ENCODE peak calls at places on chromosomes 4 and X, in eight cellular contexts. Y is upper lobe of right lung; Z is NCI-H2081; X is ovary; N is stimulated activated CD4-positive, alpha-beta T cell treated with anti-CD3 and anti-CD28 coated beads, Interleukin-1b, Interleukin-23, amount 100 ng/mL, for 1 hour; U is T-helper 1 cell; E is fibroblast of lung; G is fibroblast of gingiva. O is an unnamed sample.

GRCh38 chrX:122363112-122363511 is 821.0 kb upstream of the GRIA3 start:
- DNase-seq in Y (no peak), Z (no peak), X (no peak), N (no peak), U (no peak), E (no peak), G (no peak), O (no peak)

GRCh38 chrX:69158166-69159040 is 6.8 kb downstream of the PJA1 start:
- DNase-seq in Y (no peak), Z (peak; percentile 6), X (peak; percentile 74), N (no peak), U (peak; percentile 4), E (peak; percentile 83), G (peak; percentile 40), O (no peak)

GRCh38 chrX:136112286-136112685 is 35.0 kb upstream of the FHL1 start:
- DNase-seq in Y (no peak), Z (no peak), X (no peak), N (no peak), U (no peak), E (no peak), G (peak; percentile 69), O (no peak)

GRCh38 chr4:9825049-9825448 is 43.6 kb downstream of the DRD5 start:
- DNase-seq in Y (no peak), Z (no peak), X (no peak), N (no peak), U (no peak), E (no peak), G (no peak), O (no peak)

GRCh38 chr4:153223935-153224334 is 19.7 kb downstream of the TRIM2 start:
- DNase-seq in Y (no peak), Z (no peak), X (no peak), N (no peak), U (no peak), E (peak; percentile 44), G (peak; percentile 31), O (peak; percentile 38)

GRCh38 chr4:61201562-61202099 is 1.5 kb downstream of the ADGRL3 start:
- DNase-seq in Y (no peak), Z (peak; percentile 36), X (no peak), N (no peak), U (no peak), E (peak; percentile 11), G (no peak), O (no peak)

GRCh38 chr4:170080496-170080895 is 9.3 kb downstream of the AADAT start:
- DNase-seq in Y (no peak), Z (no peak), X (no peak), N (no peak), U (no peak), E (no peak), G (no peak), O (no peak)

GRCh38 chrX:131746491-131746968 is 202.7 kb downstream of the OR13H1 start:
- DNase-seq in Y (no peak), Z (peak; percentile 63), X (peak; percentile 89), N (no peak), U (no peak), E (no peak), G (no peak), O (no peak)

GRCh38 chr4:90769251-90769650 is 642.1 kb downstream of the CCSER1 start:
- DNase-seq in Y (no peak), Z (no peak), X (no peak), N (no peak), U (no peak), E (peak; percentile 7), G (no peak), O (no peak)

GRCh38 chrX:16785247-16786138 is 773 bp upstream of the TXLNG start:
- DNase-seq in Y (no peak), Z (no peak), X (peak; percentile 33), N (no peak), U (no peak), E (no peak), G (no peak), O (peak; percentile 18)

GRCh38 chrX:15854712-15855561 is at the start of gene AP1S2:
- DNase-seq in Y (peak; percentile 96), Z (peak; percentile 95), X (peak; percentile 93), N (peak; percentile 77), U (peak; percentile 90), E (peak; percentile 87), G (peak; percentile 91), O (peak; percentile 93)

GRCh38 chrX:117335209-117335608 is 781.4 kb downstream of the KLHL13 start:
- DNase-seq in Y (no peak), Z (no peak), X (no peak), N (no peak), U (no peak), E (no peak), G (no peak), O (no peak)

GRCh38 chrX:46903458-46904242 is 8.6 kb upstream of the JADE3 start:
- DNase-seq in Y (peak; percentile 88), Z (peak; percentile 83), X (peak; percentile 81), N (no peak), U (peak; percentile 42), E (peak; percentile 73), G (peak; percentile 59), O (peak; percentile 76)

GRCh38 chr4:13528823-13529129 is 15.5 kb downstream of the NKX3-2 start:
- DNase-seq in Y (no peak), Z (no peak), X (no peak), N (no peak), U (no peak), E (no peak), G (no peak), O (no peak)